ENCODE peak calls at places on chromosomes 2 and 18, in ten cellular contexts. C is stomach, Z is breast epithelium, X is sigmoid colon, I is vagina, Y is GM12891, K is Panc1, N is HCT116, T is prostate gland, H is K562. E is an unnamed sample.
A peak's percentile ranks its signal among the peaks of the same experiment; 100 is the strongest.

GRCh38 chr2:189407161-189407943 is 33.9 kb upstream of the WDR75 start:
- DNase-seq in I (no peak), H (no peak), K (no peak), C (no peak), Y (no peak), X (no peak), Z (no peak), T (no peak), N (no peak), E (no peak)

GRCh38 chr2:231228223-231228622 is 29.8 kb downstream of the ARMC9 start:
- DNase-seq in K (no peak), C (no peak), T (no peak), H (no peak), Z (no peak), Y (peak; percentile 57), I (no peak), X (peak; percentile 60), N (no peak), E (peak; percentile 40)

GRCh38 chr18:9557250-9557943 is 57.0 kb downstream of the PPP4R1 start:
- DNase-seq in X (no peak), H (no peak), Y (no peak), I (no peak), Z (no peak), N (no peak), T (no peak), K (no peak), C (no peak), E (no peak)

GRCh38 chr18:79857082-79857661 is 59.4 kb downstream of the KCNG2 start:
- DNase-seq in Y (no peak), N (no peak), I (peak; percentile 29), K (peak; percentile 42), H (no peak), Z (peak; percentile 85), C (no peak), X (no peak), T (no peak), E (no peak)

GRCh38 chr18:79970419-79971133 is 6.1 kb downstream of the HSBP1L1 start:
- DNase-seq in C (no peak), X (no peak), Z (no peak), H (no peak), Y (no peak), K (no peak), I (no peak), N (no peak), T (no peak), E (no peak)

GRCh38 chr18:28147674-28148171 is 29.2 kb downstream of the CDH2 start:
- DNase-seq in C (no peak), N (no peak), X (no peak), T (no peak), H (no peak), I (no peak), Y (no peak), K (no peak), Z (no peak), E (no peak)

GRCh38 chr2:75047189-75047812 is 88.9 kb downstream of the POLE4 start:
- DNase-seq in X (no peak), K (no peak), Y (no peak), C (no peak), I (no peak), Z (no peak), H (no peak), T (no peak), N (no peak), E (no peak)

GRCh38 chr18:27017901-27018500 is 152.5 kb upstream of the AQP4 start:
- DNase-seq in X (no peak), I (no peak), Y (no peak), C (no peak), Z (no peak), H (no peak), K (no peak), N (no peak), T (no peak), E (no peak)

GRCh38 chr2:238513346-238513745 is 86.6 kb downstream of the ASB1 start:
- DNase-seq in N (peak; percentile 42), H (peak; percentile 62), C (no peak), K (no peak), X (no peak), Z (no peak), T (peak; percentile 25), Y (peak; percentile 66), I (no peak), E (no peak)

DNA sequence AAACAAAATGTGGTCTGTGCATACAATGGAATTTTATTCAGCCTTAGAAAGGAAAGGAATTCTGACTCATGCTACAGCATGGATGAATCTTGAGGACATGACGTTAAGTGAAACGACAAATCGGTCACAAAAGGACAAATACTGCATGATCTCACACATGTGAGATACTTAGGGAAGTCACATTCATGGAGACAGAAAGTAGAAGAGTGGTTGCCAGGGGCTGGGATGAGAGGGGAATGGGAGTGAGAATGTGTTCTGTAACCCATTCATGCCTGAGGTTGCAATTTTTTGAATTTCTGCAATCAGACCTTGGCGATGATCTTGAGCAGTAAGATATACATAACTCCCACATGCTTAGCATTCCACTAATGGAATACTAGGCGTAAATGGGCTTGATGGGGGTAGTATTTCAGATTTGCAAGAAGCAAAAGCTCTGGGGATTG is 22.0 kb downstream of the FHL2 start:
- DNase-seq in K (no peak), N (no peak), Z (no peak), H (no peak), Y (no peak), X (no peak), C (no peak), T (no peak), I (no peak), E (no peak)
- TF ChIP-seq POLR2AphosphoS5 in K (peak; percentile 23), N (no peak), Z (no peak), H (no peak), Y (no peak), X (no peak), C (no peak), T (no peak), I (no peak), E (no peak)

DNA sequence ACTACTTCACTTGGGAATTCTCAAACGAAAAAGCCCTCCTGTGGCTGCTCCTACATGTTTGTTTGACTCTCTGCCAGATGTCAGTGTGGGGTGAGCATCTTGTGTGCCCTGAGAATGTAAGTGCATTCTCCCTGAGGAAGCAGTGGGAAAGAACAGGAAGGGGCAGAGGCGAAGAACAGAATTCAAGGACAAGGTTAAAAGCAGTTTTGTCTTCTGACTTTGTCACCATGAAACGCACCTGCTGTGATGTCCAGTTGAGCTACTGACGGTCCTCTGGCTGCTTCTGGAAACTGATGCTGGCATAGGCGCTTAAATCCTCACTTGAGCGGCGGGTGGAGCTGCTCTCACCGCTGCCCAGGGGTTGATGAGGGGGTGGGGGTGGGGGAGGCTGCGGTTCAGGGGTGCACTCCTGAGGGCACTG is 4.9 kb downstream of the IRS1 start:
- DNase-seq in T (peak; percentile 30), X (no peak), Z (no peak), N (no peak), I (no peak), C (no peak), Y (no peak), K (no peak), H (no peak), E (no peak)
- TF ChIP-seq POLR2AphosphoS5 in T (peak; percentile 33), X (no peak), Z (peak; percentile 28), N (no peak), I (no peak), C (no peak), Y (no peak), K (no peak), H (no peak), E (no peak)

DNA sequence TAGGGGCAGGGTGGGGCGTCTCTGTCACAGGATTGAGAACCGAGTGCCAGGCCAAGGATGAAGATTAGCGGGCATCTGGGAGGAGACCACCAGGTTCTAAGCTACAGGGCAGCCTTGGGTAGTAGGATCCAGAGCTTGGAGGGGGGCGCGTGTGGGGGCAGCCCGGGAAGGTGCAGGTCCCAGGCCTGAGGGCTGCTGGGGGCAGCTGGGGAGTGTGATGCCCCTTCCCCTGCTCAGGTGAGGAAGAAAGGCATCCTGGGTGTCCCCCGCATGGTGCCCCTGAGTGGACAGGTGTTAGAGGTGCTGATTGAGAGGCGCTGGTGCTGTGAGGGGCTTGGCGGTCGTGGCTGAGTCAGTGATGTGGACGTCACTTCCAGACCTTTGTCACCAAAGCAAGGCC is 33.9 kb upstream of the MBP start:
- DNase-seq in X (no peak), Z (no peak), N (no peak), Y (no peak), K (no peak), C (no peak), H (no peak), T (no peak), I (no peak), E (no peak)
- TF ChIP-seq POLR2AphosphoS5 in X (no peak), Z (no peak), N (no peak), Y (no peak), K (no peak), C (no peak), H (no peak), T (no peak), I (no peak), E (no peak)

DNA sequence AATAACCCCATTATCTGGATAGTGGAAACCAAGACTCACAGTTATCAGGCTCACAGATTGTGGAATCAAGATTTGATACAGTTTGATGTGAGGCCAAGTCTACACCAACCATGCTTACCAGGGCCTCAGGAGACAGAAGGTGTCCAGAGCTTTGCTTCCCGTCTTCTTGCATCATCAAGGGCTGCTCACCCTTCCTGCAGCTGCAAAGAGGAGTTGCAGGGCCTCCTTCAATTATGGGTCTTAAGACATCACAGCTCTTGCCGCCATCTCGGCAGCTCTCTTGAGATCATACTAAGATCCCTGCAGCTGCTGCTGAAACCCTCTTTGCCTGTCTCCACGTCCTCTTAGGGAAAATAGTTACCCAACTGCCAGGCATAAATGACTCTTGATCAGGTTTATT is 176.0 kb downstream of the MGAT5 start:
- DNase-seq in Z (no peak), T (no peak), X (no peak), K (no peak), H (no peak), Y (no peak), C (no peak), N (no peak), I (no peak), E (no peak)
- TF ChIP-seq POLR2AphosphoS5 in Z (no peak), T (no peak), X (no peak), K (no peak), H (no peak), Y (no peak), C (no peak), N (no peak), I (no peak), E (no peak)